ENCODE peak calls at places on chromosome 15, in eight cellular contexts. N is ovary, Z is transverse colon, S is HepG2, W is sigmoid colon, P is OCI-LY7, K is uterus, L is psoas muscle. Q is an unnamed sample.

GRCh38 chr15:68693071-68693470 is 114.3 kb downstream of the CORO2B start:
- DNase-seq in N (no peak), Z (no peak), S (no peak), W (no peak), P (no peak), K (no peak), L (no peak), Q (no peak)

GRCh38 chr15:84715442-84716035 is 400 bp downstream of the SEC11A start:
- DNase-seq in N (no peak), Z (peak), S (no peak), W (peak), P (peak), K (no peak), L (peak), Q (no peak)

GRCh38 chr15:71207141-71207540 is 91.9 kb downstream of the THSD4 start:
- DNase-seq in N (no peak), Z (no peak), S (no peak), W (no peak), P (no peak), K (no peak), L (no peak), Q (no peak)

GRCh38 chr15:24718289-24719082 is 42.9 kb downstream of the NPAP1 start:
- DNase-seq in N (no peak), Z (no peak), S (no peak), W (no peak), P (no peak), K (no peak), L (no peak), Q (no peak)

GRCh38 chr15:45230246-45230965 is 21.6 kb upstream of the SLC28A2 start:
- DNase-seq in N (no peak), Z (no peak), S (no peak), W (no peak), P (no peak), K (no peak), L (no peak), Q (no peak)

GRCh38 chr15:92655178-92655995 is at the start of gene FAM174B:
- DNase-seq in N (peak), Z (peak), S (no peak), W (peak), P (no peak), K (no peak), L (peak), Q (no peak)

GRCh38 chr15:76935620-76936019 is 4.1 kb downstream of the RCN2 start:
- DNase-seq in N (no peak), Z (no peak), S (no peak), W (no peak), P (peak), K (no peak), L (no peak), Q (no peak)

GRCh38 chr15:60397772-60398445 is at the start of gene ANXA2:
- DNase-seq in N (peak), Z (peak), S (no peak), W (peak), P (peak), K (peak), L (peak), Q (no peak)

DNA sequence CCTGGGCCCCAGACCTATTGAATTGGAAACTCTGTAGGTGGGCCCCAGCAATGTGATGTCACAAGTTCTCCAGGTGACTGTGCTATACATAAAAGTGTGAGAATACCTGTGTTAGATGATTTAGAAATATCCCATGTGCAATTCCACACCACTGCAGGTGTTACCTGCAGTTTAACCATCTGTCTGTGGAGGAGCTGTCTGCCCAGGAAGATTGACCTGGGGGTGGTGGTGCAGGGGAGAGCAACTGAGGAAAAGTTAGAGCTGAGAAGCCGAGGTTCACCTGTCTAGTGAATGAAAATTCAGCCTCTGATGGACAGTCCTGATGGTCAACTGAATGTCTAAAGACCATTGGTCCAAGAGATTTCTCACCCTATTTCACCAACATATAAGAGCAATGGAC is 132.2 kb upstream of the SLC24A5 start:
- DNase-seq in N (no peak), Z (no peak), S (no peak), W (no peak), P (no peak), K (no peak), L (no peak), Q (no peak)
- TF ChIP-seq CTCF in N (no peak), Z (no peak), S (no peak), W (no peak), P (no peak), K (no peak), L (no peak), Q (no peak)

GRCh38 chr15:100881573-100882336 is 2.1 kb downstream of the ALDH1A3 start:
- DNase-seq in N (no peak), Z (no peak), S (no peak), W (no peak), P (no peak), K (no peak), L (no peak), Q (no peak)
- H3K4me3 ChIP-seq in N (no peak), Z (no peak), S (no peak), W (peak), P (no peak), K (no peak), L (peak), Q (no peak)

GRCh38 chr15:73691398-73691797 is 7.2 kb downstream of the CD276 start:
- DNase-seq in N (no peak), Z (peak), S (no peak), W (peak), P (no peak), K (peak), L (peak), Q (no peak)
- TF ChIP-seq CTCF in N (no peak), Z (no peak), S (peak), W (no peak), P (no peak), K (no peak), L (no peak), Q (no peak)

GRCh38 chr15:63244976-63245645 is 32.3 kb upstream of the APH1B start:
- DNase-seq in N (no peak), Z (no peak), S (no peak), W (no peak), P (no peak), K (no peak), L (no peak), Q (no peak)
- H3K4me3 ChIP-seq in N (no peak), Z (no peak), S (no peak), W (no peak), P (no peak), K (no peak), L (no peak), Q (no peak)

GRCh38 chr15:91224750-91225380 is 124.8 kb downstream of the SV2B start:
- DNase-seq in N (no peak), Z (no peak), S (peak), W (no peak), P (peak), K (no peak), L (no peak), Q (peak)
- TF ChIP-seq CTCF in N (no peak), Z (peak), S (peak), W (peak), P (peak), K (no peak), L (peak), Q (peak)

GRCh38 chr15:66065325-66065724 is 188.2 kb downstream of the MEGF11 start:
- DNase-seq in N (no peak), Z (no peak), S (no peak), W (peak), P (no peak), K (no peak), L (no peak), Q (no peak)
- H3K4me3 ChIP-seq in N (no peak), Z (no peak), S (no peak), W (no peak), P (no peak), K (no peak), L (no peak), Q (no peak)

DNA sequence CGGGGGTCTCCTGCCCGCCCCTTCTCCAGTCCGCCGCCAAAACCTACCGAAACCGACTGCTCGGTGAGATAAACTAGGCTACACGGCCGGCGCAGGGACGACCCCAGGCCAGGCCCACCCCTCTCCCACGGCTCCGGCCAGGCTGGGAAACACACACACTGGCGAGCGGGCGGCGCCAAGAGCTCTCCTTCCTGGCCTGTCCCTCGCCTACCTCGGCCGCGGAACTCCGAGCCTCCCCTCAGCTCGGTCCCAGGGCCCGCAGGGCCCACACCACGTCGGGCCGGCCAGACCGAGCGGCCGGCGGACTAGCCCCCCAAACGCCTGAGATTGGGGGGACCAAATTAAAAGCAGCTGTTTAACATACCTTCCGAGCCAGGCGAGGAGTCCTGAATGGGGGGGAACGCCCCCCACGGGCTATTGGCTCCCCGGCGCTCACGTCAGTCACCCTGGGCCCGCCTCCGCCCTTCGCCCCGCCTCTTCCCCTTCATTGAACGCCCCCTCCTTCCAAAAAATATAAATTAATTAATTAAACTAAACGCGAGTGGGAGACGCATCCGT is 4.0 kb upstream of the SIN3A start:
- DNase-seq in N (peak), Z (peak), S (peak), W (peak), P (peak), K (peak), L (peak), Q (no peak)
- TF ChIP-seq CTCF in N (no peak), Z (no peak), S (no peak), W (no peak), P (no peak), K (no peak), L (no peak), Q (no peak)

GRCh38 chr15:75721923-75722870 is 9.5 kb upstream of the CSPG4 start:
- DNase-seq in N (no peak), Z (no peak), S (no peak), W (peak), P (no peak), K (no peak), L (no peak), Q (no peak)
- H3K4me3 ChIP-seq in N (no peak), Z (no peak), S (no peak), W (no peak), P (no peak), K (no peak), L (no peak), Q (no peak)